ENCODE peak calls at places on chromosomes 13 and 19, in four cellular contexts. One of them, this sample, is unnamed.

GRCh38 chr19:10858204-10858828 is 10.1 kb downstream of the C19orf38 start:
- DNase-seq in HepG2: no peak
- DNase-seq in H1: no peak
- DNase-seq in SK-N-SH: peak
- DNase-seq in this sample: no peak

GRCh38 chr19:2332341-2333026 is 4.0 kb downstream of the SPPL2B start:
- DNase-seq in HepG2: no peak
- DNase-seq in H1: no peak
- DNase-seq in SK-N-SH: no peak
- DNase-seq in this sample: peak

GRCh38 chr13:112905990-112906641 is 62.9 kb upstream of the MCF2L start:
- DNase-seq in HepG2: peak
- DNase-seq in H1: peak
- DNase-seq in SK-N-SH: no peak
- DNase-seq in this sample: no peak

GRCh38 chr19:6060600-6061391 is 49.5 kb downstream of the RFX2 start:
- DNase-seq in HepG2: no peak
- DNase-seq in H1: no peak
- DNase-seq in SK-N-SH: peak
- DNase-seq in this sample: no peak

GRCh38 chr13:101258071-101258470 is 158.2 kb downstream of the NALCN start:
- DNase-seq in HepG2: peak
- DNase-seq in H1: no peak
- DNase-seq in SK-N-SH: no peak
- DNase-seq in this sample: peak

GRCh38 chr13:51684076-51684475 is 99.8 kb downstream of the WDFY2 start:
- DNase-seq in HepG2: no peak
- DNase-seq in H1: no peak
- DNase-seq in SK-N-SH: no peak
- DNase-seq in this sample: no peak

GRCh38 chr19:8506402-8506957 is 4.0 kb upstream of the PRAM1 start:
- DNase-seq in HepG2: no peak
- DNase-seq in H1: no peak
- DNase-seq in SK-N-SH: no peak
- DNase-seq in this sample: no peak

GRCh38 chr13:99383946-99384345 is 76.7 kb upstream of the GPR183 start:
- DNase-seq in HepG2: no peak
- DNase-seq in H1: no peak
- DNase-seq in SK-N-SH: no peak
- DNase-seq in this sample: no peak

GRCh38 chr19:5564930-5565329 is 2.8 kb downstream of the TINCR start:
- DNase-seq in HepG2: no peak
- DNase-seq in H1: no peak
- DNase-seq in SK-N-SH: peak
- DNase-seq in this sample: no peak

GRCh38 chr13:50645092-50645491 is 198.4 kb downstream of the DLEU7 start:
- DNase-seq in HepG2: no peak
- DNase-seq in H1: no peak
- DNase-seq in SK-N-SH: no peak
- DNase-seq in this sample: no peak

GRCh38 chr19:10417598-10418280 is 2.6 kb upstream of the PDE4A start:
- DNase-seq in HepG2: no peak
- DNase-seq in H1: no peak
- DNase-seq in SK-N-SH: peak
- DNase-seq in this sample: no peak

DNA sequence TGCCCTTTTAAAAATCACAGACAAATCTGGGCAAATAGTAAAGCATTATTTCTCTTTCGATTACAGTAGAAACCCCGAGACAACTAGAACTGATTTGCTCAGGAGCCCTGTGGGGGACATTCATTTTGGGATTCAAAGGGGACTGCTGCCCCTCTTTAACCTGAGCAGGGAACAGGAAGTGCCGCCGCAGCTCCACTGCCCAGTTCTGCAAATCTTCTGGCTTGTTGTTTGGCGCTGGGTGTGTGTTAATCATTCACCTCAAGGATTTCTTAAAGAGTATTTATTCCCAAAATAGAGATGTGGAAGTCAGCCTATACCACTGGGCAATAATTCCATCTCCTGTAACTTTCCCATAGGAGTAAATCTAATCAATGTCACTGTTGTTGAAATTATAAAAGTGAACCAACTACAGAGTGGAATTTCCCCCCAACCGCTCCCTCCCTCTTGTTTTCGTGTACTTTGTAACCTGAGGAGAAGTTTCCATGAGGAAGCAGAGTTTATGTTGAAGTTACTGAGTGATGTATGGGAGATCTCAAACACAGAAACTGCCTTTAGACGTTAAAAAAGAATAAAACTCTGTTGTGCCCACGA is 515.8 kb downstream of the KLF12 start:
- DNase-seq in HepG2: peak
- DNase-seq in H1: no peak
- DNase-seq in SK-N-SH: no peak
- DNase-seq in this sample: no peak
- H3K4me3 ChIP-seq in HepG2: no peak
- H3K4me3 ChIP-seq in H1: no peak
- H3K4me3 ChIP-seq in SK-N-SH: no peak
- H3K4me3 ChIP-seq in this sample: no peak

DNA sequence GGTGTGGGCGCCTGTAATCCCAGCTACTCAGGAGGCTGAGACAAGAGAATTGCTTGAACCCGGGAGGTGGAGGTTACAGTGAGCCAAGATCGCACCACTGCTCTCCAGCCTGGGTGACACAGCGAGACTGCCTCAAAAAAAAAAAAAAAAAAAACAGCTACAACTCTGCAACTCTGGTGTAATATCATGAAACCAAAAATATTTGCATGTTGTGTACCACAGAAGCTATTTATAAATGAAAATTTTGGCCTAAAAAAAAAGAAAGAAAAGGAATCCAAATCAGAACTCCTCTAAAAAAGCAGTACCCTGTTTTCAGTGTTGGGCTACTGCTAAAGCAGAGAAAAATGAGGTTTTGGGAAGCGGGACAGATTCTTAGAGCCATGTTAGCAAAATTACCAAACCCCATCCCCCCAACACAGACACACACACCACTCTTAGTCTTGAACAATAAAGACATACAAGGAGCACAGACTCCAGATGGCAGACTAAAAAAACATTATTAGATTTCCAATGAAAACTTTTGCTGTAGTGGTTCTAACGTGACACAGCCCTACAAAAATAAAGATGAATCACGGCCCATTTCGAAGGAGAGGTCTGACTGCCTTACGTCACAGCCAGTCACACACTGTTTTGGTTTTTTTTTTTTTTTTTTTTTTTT is 51.5 kb downstream of the INSR start:
- DNase-seq in HepG2: no peak
- DNase-seq in H1: no peak
- DNase-seq in SK-N-SH: peak
- DNase-seq in this sample: peak
- TF ChIP-seq TCF12 in HepG2: no peak
- TF ChIP-seq TCF12 in H1: no peak
- TF ChIP-seq TCF12 in SK-N-SH: peak
- TF ChIP-seq TCF12 in this sample: no peak

DNA sequence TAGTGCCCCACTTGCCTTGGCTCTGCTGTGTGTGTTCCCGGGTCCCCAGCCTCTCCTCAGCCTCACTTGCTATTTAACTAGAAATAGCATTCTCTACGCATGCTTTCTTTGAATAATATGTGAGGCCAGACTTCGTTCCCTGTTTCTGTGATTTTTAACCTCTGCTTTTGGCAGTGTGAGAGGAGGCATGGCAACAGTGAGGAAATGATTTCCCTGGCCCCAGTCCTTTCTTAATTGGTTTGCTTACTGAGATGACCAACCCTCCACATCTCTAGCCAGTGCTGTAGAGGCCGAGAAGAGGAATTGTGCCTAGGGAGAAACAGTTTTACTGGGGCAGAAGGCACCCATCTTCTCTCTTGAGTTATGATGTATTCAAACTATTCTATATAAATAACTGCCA is 74.0 kb upstream of the NPAS1 start:
- DNase-seq in HepG2: no peak
- DNase-seq in H1: no peak
- DNase-seq in SK-N-SH: no peak
- DNase-seq in this sample: no peak
- H3K4me3 ChIP-seq in HepG2: no peak
- H3K4me3 ChIP-seq in H1: no peak
- H3K4me3 ChIP-seq in SK-N-SH: no peak
- H3K4me3 ChIP-seq in this sample: no peak

GRCh38 chr19:16369664-16370576 is 45.3 kb downstream of the KLF2 start:
- DNase-seq in HepG2: no peak
- DNase-seq in H1: no peak
- DNase-seq in SK-N-SH: no peak
- DNase-seq in this sample: no peak
- TF ChIP-seq TCF12 in HepG2: no peak
- TF ChIP-seq TCF12 in H1: no peak
- TF ChIP-seq TCF12 in SK-N-SH: no peak
- TF ChIP-seq TCF12 in this sample: no peak

DNA sequence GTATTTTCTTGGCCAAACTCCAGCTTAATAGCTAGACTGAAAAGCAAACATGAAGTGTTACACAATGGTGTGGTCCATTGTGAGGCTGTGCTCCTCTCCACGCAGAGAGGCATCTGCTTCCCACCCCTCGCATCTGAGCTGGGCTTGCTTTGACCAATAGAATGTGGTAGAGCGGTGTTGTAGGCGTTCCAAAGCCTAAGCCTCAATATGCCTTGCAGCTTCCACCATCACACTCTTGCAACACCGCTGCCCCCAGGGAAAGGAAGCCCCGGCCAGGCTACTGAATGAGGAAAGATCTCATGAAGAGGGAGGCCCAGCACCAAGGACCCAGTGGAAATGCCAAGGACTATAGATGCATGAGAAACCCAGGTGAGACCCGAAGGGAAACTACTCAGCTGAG is 9.4 kb downstream of the FLT1 start:
- DNase-seq in HepG2: no peak
- DNase-seq in H1: no peak
- DNase-seq in SK-N-SH: no peak
- DNase-seq in this sample: no peak
- H3K4me3 ChIP-seq in HepG2: no peak
- H3K4me3 ChIP-seq in H1: no peak
- H3K4me3 ChIP-seq in SK-N-SH: no peak
- H3K4me3 ChIP-seq in this sample: no peak

GRCh38 chr19:57888494-57889231 is at the start of gene ZNF814:
- DNase-seq in HepG2: no peak
- DNase-seq in H1: peak
- DNase-seq in SK-N-SH: peak
- DNase-seq in this sample: peak
- TF ChIP-seq TCF12 in HepG2: no peak
- TF ChIP-seq TCF12 in H1: no peak
- TF ChIP-seq TCF12 in SK-N-SH: no peak
- TF ChIP-seq TCF12 in this sample: no peak

GRCh38 chr13:111210945-111211469 is 95.9 kb downstream of the ARHGEF7 start:
- DNase-seq in HepG2: no peak
- DNase-seq in H1: no peak
- DNase-seq in SK-N-SH: no peak
- DNase-seq in this sample: no peak

GRCh38 chr13:111210082-111210481 is 95.0 kb downstream of the ARHGEF7 start:
- DNase-seq in HepG2: no peak
- DNase-seq in H1: no peak
- DNase-seq in SK-N-SH: no peak
- DNase-seq in this sample: no peak

GRCh38 chr13:111210488-111210887 is 95.4 kb downstream of the ARHGEF7 start:
- DNase-seq in HepG2: no peak
- DNase-seq in H1: no peak
- DNase-seq in SK-N-SH: no peak
- DNase-seq in this sample: no peak

GRCh38 chr13:111212517-111212873 is 97.4 kb downstream of the ARHGEF7 start:
- DNase-seq in HepG2: no peak
- DNase-seq in H1: no peak
- DNase-seq in SK-N-SH: no peak
- DNase-seq in this sample: no peak

DNA sequence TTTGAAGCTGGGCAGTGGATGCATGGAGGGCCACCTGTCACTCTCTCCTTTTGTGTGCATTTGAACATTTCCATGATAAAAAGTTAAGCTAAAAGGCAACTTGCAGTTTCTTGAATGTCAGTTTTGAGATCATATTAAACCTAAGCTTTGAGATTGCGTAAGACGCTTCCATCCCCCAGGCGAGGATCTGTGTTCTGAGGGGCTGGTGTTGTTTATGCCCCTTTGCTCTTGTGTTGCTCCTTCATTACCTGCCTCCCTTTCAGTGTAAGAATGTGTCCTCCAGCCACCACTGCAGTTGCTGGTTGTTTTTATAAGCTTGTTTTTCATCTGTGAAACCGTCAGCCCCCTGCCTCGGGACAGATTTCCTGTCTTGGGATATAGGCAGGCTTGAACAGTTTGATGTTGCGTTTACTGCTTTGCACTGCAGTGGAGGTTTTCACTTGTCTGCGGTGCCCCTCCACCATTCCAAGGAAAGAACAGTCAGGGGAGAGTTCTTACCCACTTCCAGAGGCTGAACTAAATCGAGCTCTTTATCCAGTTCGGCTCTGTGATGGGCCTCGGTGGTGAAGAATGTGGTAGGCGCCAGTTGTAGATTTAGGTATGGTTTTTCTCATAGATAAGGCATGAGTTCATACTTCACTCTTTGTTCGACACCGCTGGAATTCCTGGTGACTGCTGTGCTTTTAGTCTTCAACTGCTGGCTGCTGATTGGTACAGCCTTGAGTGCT is 96.8 kb downstream of the ARHGEF7 start:
- DNase-seq in HepG2: no peak
- DNase-seq in H1: peak
- DNase-seq in SK-N-SH: no peak
- DNase-seq in this sample: no peak
- H3K4me3 ChIP-seq in HepG2: no peak
- H3K4me3 ChIP-seq in H1: peak
- H3K4me3 ChIP-seq in SK-N-SH: no peak
- H3K4me3 ChIP-seq in this sample: no peak

GRCh38 chr19:55485439-55486011 is 537 bp downstream of the NAT14 start:
- DNase-seq in HepG2: no peak
- DNase-seq in H1: no peak
- DNase-seq in SK-N-SH: no peak
- DNase-seq in this sample: no peak
- TF ChIP-seq TCF12 in HepG2: no peak
- TF ChIP-seq TCF12 in H1: no peak
- TF ChIP-seq TCF12 in SK-N-SH: no peak
- TF ChIP-seq TCF12 in this sample: no peak

This sample was measured in GM12878.